ENCODE peak calls at places on chromosomes 1 and 21, in nine cellular contexts. Q, J, K, B, U, D, P, T and G are unnamed samples.

GRCh38 chr1:117698398-117699160 is 92.7 kb downstream of the TENT5C start:
- DNase-seq in Q (no peak), B (no peak), D (peak), T (no peak), J (peak), P (no peak), U (no peak), K (no peak), G (no peak)

GRCh38 chr21:45592208-45592619 is 50.0 kb upstream of the SLC19A1 start:
- DNase-seq in Q (peak), B (no peak), U (peak), T (peak), J (no peak), D (no peak), K (no peak), P (no peak), G (no peak)

GRCh38 chr1:242405947-242406346 is 118.5 kb downstream of the PLD5 start:
- DNase-seq in K (no peak), B (no peak), P (no peak), T (no peak), D (no peak), U (no peak), Q (no peak), J (no peak), G (no peak)

GRCh38 chr1:20402585-20403422 is 83.2 kb downstream of the CAMK2N1 start:
- DNase-seq in T (no peak), D (no peak), P (no peak), K (no peak), J (no peak), Q (no peak), U (no peak), B (peak), G (no peak)

GRCh38 chr21:26834181-26834945 is 10.8 kb downstream of the ADAMTS1 start:
- DNase-seq in T (no peak), P (no peak), K (no peak), Q (no peak), U (no peak), J (peak), D (no peak), B (no peak), G (no peak)

GRCh38 chr1:181105134-181106021 is 16.9 kb downstream of the IER5 start:
- DNase-seq in P (peak), J (peak), B (peak), T (peak), Q (peak), K (peak), D (peak), U (peak), G (peak)

GRCh38 chr1:89358287-89358893 is 5.5 kb upstream of the GBP6 start:
- DNase-seq in J (peak), Q (peak), D (peak), T (peak), B (peak), U (peak), P (peak), K (peak), G (peak)

GRCh38 chr1:90501281-90501680 is 215.8 kb downstream of the BARHL2 start:
- DNase-seq in J (no peak), K (no peak), D (no peak), Q (no peak), B (no peak), P (no peak), U (no peak), T (no peak), G (no peak)

GRCh38 chr21:31750843-31751242 is 18.9 kb upstream of the SCAF4 start:
- DNase-seq in J (peak), K (no peak), T (no peak), U (no peak), D (no peak), B (no peak), Q (no peak), P (no peak), G (no peak)

GRCh38 chr1:182240085-182240484 is 151.5 kb downstream of the GLUL start:
- DNase-seq in Q (no peak), B (no peak), K (no peak), U (no peak), P (no peak), T (no peak), J (no peak), D (no peak), G (no peak)

GRCh38 chr1:174413632-174414031 is 34.1 kb upstream of the GPR52 start:
- DNase-seq in P (no peak), D (no peak), U (no peak), B (no peak), T (no peak), J (no peak), K (no peak), Q (no peak), G (no peak)

GRCh38 chr21:31647650-31648049 is 11.8 kb upstream of the SOD1 start:
- DNase-seq in U (no peak), J (no peak), T (no peak), D (no peak), Q (no peak), K (no peak), B (no peak), P (no peak), G (no peak)

GRCh38 chr1:3359346-3360157 is 94.9 kb upstream of the ARHGEF16 start:
- DNase-seq in B (no peak), P (no peak), U (no peak), Q (no peak), T (no peak), K (peak), J (no peak), D (no peak), G (no peak)

GRCh38 chr21:45122432-45123132 is 48.2 kb downstream of the ADARB1 start:
- DNase-seq in Q (no peak), P (no peak), K (no peak), B (no peak), T (no peak), J (no peak), D (no peak), U (no peak), G (no peak)

GRCh38 chr21:26169061-26169610 is 1.4 kb downstream of the APP start:
- DNase-seq in Q (peak), D (peak), U (peak), J (peak), T (peak), K (peak), B (no peak), P (no peak), G (peak)

GRCh38 chr1:107787299-107787698 is 177.7 kb downstream of the VAV3 start:
- DNase-seq in J (no peak), B (no peak), K (no peak), P (no peak), T (no peak), Q (peak), D (no peak), U (peak), G (no peak)

GRCh38 chr1:61104213-61104612 is 21.9 kb downstream of the NFIA start:
- DNase-seq in Q (no peak), P (no peak), B (no peak), K (no peak), T (no peak), U (no peak), J (no peak), D (no peak), G (no peak)

GRCh38 chr1:172826096-172826741 is 167.3 kb downstream of the FASLG start:
- DNase-seq in D (no peak), U (no peak), J (peak), T (no peak), B (no peak), P (no peak), Q (no peak), K (no peak), G (peak)

GRCh38 chr1:101203812-101204540 is 32.8 kb upstream of the S1PR1 start:
- DNase-seq in J (peak), T (no peak), K (no peak), Q (no peak), P (no peak), U (no peak), D (no peak), B (no peak), G (no peak)

GRCh38 chr1:31866450-31866801 is 50.6 kb upstream of the SPOCD1 start:
- DNase-seq in B (no peak), Q (no peak), D (no peak), P (no peak), T (no peak), U (no peak), J (no peak), K (no peak), G (no peak)

GRCh38 chr1:4068076-4068475 is 168.0 kb upstream of the C1orf174 start:
- DNase-seq in Q (no peak), U (no peak), B (peak), T (no peak), J (no peak), K (no peak), P (no peak), D (no peak), G (no peak)

GRCh38 chr1:245409341-245410195 is 254.8 kb downstream of the KIF26B start:
- DNase-seq in U (no peak), B (no peak), T (no peak), D (no peak), Q (no peak), P (no peak), J (peak), K (no peak), G (no peak)

GRCh38 chr1:9659328-9659727 is 7.8 kb downstream of the PIK3CD start:
- DNase-seq in P (no peak), J (peak), D (no peak), U (no peak), Q (no peak), B (no peak), T (no peak), K (no peak), G (no peak)

GRCh38 chr1:203471841-203472240 is 3.8 kb upstream of the PRELP start:
- DNase-seq in Q (no peak), J (no peak), T (no peak), K (no peak), D (no peak), U (no peak), B (no peak), P (no peak), G (no peak)

GRCh38 chr1:60101516-60101915 is 27.9 kb upstream of the C1orf87 start:
- DNase-seq in D (no peak), B (no peak), U (no peak), J (no peak), T (no peak), P (no peak), Q (no peak), K (no peak), G (no peak)

GRCh38 chr1:28264897-28265296 is 5.6 kb downstream of the SESN2 start:
- DNase-seq in J (no peak), Q (no peak), K (no peak), D (no peak), B (no peak), P (no peak), T (no peak), U (no peak), G (no peak)

GRCh38 chr1:20640183-20640597 is 6.9 kb downstream of the PINK1 start:
- DNase-seq in P (no peak), T (peak), U (peak), Q (peak), B (no peak), J (peak), K (peak), D (no peak), G (peak)

GRCh38 chr21:45636459-45636858 is 7.1 kb upstream of the PCBP3 start:
- DNase-seq in P (no peak), K (no peak), T (no peak), D (no peak), U (no peak), Q (no peak), B (no peak), J (no peak), G (no peak)

GRCh38 chr1:227938911-227939790 is 8.6 kb downstream of the WNT9A start:
- DNase-seq in K (peak), U (no peak), J (no peak), P (no peak), T (no peak), Q (no peak), D (no peak), B (peak), G (no peak)

GRCh38 chr1:54867717-54868057 is 19.3 kb downstream of the DHCR24 start:
- DNase-seq in P (no peak), U (no peak), B (no peak), T (no peak), J (no peak), K (no peak), Q (no peak), D (no peak), G (no peak)

GRCh38 chr1:201758508-201759050 is 70.4 kb upstream of the IPO9 start:
- DNase-seq in J (no peak), P (no peak), D (no peak), U (no peak), B (no peak), K (no peak), Q (no peak), T (no peak), G (no peak)